ENCODE peak calls at places on chromosomes 13 and 19, in six cellular contexts. L, Y, R, V, T and O are unnamed samples.

GRCh38 chr19:10112895-10113591 is 1.6 kb downstream of the P2RY11 start:
- DNase-seq in V (peak; percentile 48), R (peak; percentile 87), T (no peak), Y (peak; percentile 80), L (peak; percentile 76), O (peak; percentile 90)

GRCh38 chr19:45952691-45953505 is 20.8 kb downstream of the NOVA2 start:
- DNase-seq in Y (peak; percentile 57), T (peak; percentile 49), R (peak; percentile 86), L (peak; percentile 37), V (peak; percentile 11), O (no peak)

GRCh38 chr19:49677232-49677881 is at the start of gene PRMT1:
- DNase-seq in Y (no peak), L (peak; percentile 36), R (peak; percentile 85), V (peak; percentile 47), T (peak; percentile 58), O (peak; percentile 92)

GRCh38 chr13:95019886-95020285 is 281.4 kb downstream of the ABCC4 start:
- DNase-seq in R (no peak), L (no peak), T (no peak), V (no peak), Y (no peak), O (no peak)

GRCh38 chr19:17973759-17974158 is 6.9 kb downstream of the KCNN1 start:
- DNase-seq in L (no peak), T (no peak), Y (no peak), V (no peak), R (no peak), O (no peak)

GRCh38 chr19:4057913-4058695 is 8.6 kb downstream of the ZBTB7A start:
- DNase-seq in R (peak; percentile 97), V (no peak), L (no peak), Y (peak; percentile 82), T (peak; percentile 85), O (peak; percentile 42)

GRCh38 chr13:23952796-23953195 is 55.5 kb upstream of the C1QTNF9B start:
- DNase-seq in Y (no peak), L (no peak), R (no peak), V (no peak), T (no peak), O (no peak)

GRCh38 chr19:39858541-39858940 is 12.4 kb upstream of the FBL start:
- DNase-seq in Y (peak; percentile 82), R (no peak), T (no peak), L (no peak), V (no peak), O (no peak)

GRCh38 chr19:32890326-32890725 is 20.8 kb upstream of the SLC7A9 start:
- DNase-seq in R (no peak), V (no peak), Y (no peak), L (no peak), T (no peak), O (no peak)

GRCh38 chr13:96474158-96474606 is 384.3 kb downstream of the HS6ST3 start:
- DNase-seq in L (no peak), Y (no peak), V (no peak), T (no peak), R (no peak), O (no peak)